ENCODE peak calls at places on chromosomes 16 and 17, in four cellular contexts. R, X, J and O are unnamed samples.

GRCh38 chr17:29706045-29706431 is 83.3 kb upstream of the CORO6 start:
- DNase-seq in R (no peak), X (no peak), J (no peak), O (no peak)

GRCh38 chr16:23508589-23509440 is 1.5 kb downstream of the GGA2 start:
- DNase-seq in R (peak; percentile 37), X (no peak), J (no peak), O (peak; percentile 38)

GRCh38 chr17:31475378-31476162 is 84.1 kb downstream of the RAB11FIP4 start:
- DNase-seq in R (no peak), X (no peak), J (no peak), O (no peak)

GRCh38 chr17:34665803-34666763 is 86.7 kb downstream of the TMEM132E start:
- DNase-seq in R (peak; percentile 56), X (no peak), J (no peak), O (peak; percentile 49)

GRCh38 chr17:83151442-83152220 is 72.2 kb downstream of the METRNL start:
- DNase-seq in R (no peak), X (no peak), J (no peak), O (no peak)

GRCh38 chr16:64153718-64154117 is 968.1 kb downstream of the CDH11 start:
- DNase-seq in R (no peak), X (no peak), J (no peak), O (no peak)

GRCh38 chr17:34769049-34769448 is 189.7 kb downstream of the TMEM132E start:
- DNase-seq in R (no peak), X (no peak), J (no peak), O (no peak)

GRCh38 chr17:82050152-82050760 is 1.4 kb downstream of the RFNG start:
- DNase-seq in R (no peak), X (no peak), J (no peak), O (no peak)

GRCh38 chr16:68229431-68230175 is 6.3 kb downstream of the ESRP2 start:
- DNase-seq in R (peak; percentile 61), X (no peak), J (peak; percentile 58), O (peak; percentile 64)

GRCh38 chr16:86665319-86665675 is 86.9 kb downstream of the FOXL1 start:
- DNase-seq in R (no peak), X (no peak), J (no peak), O (no peak)

GRCh38 chr17:77696151-77696719 is 262.3 kb upstream of the TNRC6C start:
- DNase-seq in R (peak; percentile 38), X (no peak), J (no peak), O (no peak)

GRCh38 chr17:57135748-57136342 is 50.8 kb downstream of the AKAP1 start:
- DNase-seq in R (no peak), X (no peak), J (no peak), O (peak; percentile 41)

GRCh38 chr17:11608396-11608795 is 10.1 kb downstream of the DNAH9 start:
- DNase-seq in R (no peak), X (no peak), J (no peak), O (no peak)

GRCh38 chr17:69331746-69332145 is 4.8 kb upstream of the ABCA5 start:
- DNase-seq in R (no peak), X (no peak), J (no peak), O (no peak)

GRCh38 chr17:4944554-4945175 is 3.7 kb downstream of the PFN1 start:
- DNase-seq in R (no peak), X (no peak), J (no peak), O (no peak)

GRCh38 chr16:79598341-79599181 is 2.0 kb downstream of the MAF start:
- DNase-seq in R (peak; percentile 60), X (no peak), J (peak; percentile 31), O (peak; percentile 28)

GRCh38 chr17:45221081-45221996 is at the start of gene FMNL1:
- DNase-seq in R (peak; percentile 65), X (no peak), J (no peak), O (peak; percentile 87)

DNA sequence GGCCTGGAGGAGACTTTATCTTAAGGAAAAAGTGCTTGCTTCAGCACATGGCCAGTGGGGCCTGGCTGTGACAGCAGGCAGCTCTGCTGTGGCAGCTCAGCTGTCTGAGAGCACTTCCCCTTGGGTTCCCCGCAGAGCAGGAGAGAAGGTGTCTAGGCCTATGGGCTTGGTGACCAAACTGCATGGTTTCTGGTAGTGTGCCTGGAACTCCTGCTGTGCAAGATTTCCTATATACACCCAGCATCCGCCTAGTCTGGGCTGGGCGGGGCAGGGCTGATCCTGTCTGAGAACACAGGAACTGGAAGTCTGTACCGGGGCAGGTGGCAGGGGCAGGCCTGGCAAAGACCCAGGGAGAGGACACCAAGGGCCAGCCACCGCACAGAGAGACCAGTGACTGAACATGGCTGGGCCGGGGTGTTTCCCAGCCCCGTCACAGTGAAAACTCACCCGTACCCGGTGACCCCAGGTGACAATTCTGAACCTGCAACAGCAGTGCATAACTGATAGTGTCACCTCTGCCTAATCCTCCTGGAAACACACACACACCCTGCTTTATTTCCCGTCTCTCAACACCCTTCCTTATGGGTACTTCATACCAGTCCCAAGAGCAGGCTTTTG is 39.3 kb downstream of the CHD9 start:
- DNase-seq in R (no peak), X (no peak), J (peak; percentile 41), O (peak; percentile 97)
- TF ChIP-seq MAX in R (no peak), X (peak; percentile 34), J (peak; percentile 43), O (peak; percentile 87)

GRCh38 chr17:73342057-73342522 is 30.3 kb upstream of the CDC42EP4 start:
- DNase-seq in R (peak; percentile 75), X (no peak), J (peak; percentile 93), O (peak; percentile 76)

GRCh38 chr17:73341350-73342056 is 29.7 kb upstream of the CDC42EP4 start:
- DNase-seq in R (no peak), X (no peak), J (no peak), O (no peak)

GRCh38 chr17:73343168-73343634 is 31.4 kb upstream of the CDC42EP4 start:
- DNase-seq in R (peak; percentile 78), X (no peak), J (no peak), O (no peak)

GRCh38 chr17:73343739-73344454 is 32.1 kb upstream of the CDC42EP4 start:
- DNase-seq in R (no peak), X (no peak), J (no peak), O (no peak)

GRCh38 chr17:73342549-73343167 is 30.9 kb upstream of the CDC42EP4 start:
- DNase-seq in R (peak; percentile 30), X (no peak), J (peak; percentile 64), O (peak; percentile 48)
- TF ChIP-seq CTCF in R (no peak), X (no peak), J (peak; percentile 11), O (peak; percentile 4)

DNA sequence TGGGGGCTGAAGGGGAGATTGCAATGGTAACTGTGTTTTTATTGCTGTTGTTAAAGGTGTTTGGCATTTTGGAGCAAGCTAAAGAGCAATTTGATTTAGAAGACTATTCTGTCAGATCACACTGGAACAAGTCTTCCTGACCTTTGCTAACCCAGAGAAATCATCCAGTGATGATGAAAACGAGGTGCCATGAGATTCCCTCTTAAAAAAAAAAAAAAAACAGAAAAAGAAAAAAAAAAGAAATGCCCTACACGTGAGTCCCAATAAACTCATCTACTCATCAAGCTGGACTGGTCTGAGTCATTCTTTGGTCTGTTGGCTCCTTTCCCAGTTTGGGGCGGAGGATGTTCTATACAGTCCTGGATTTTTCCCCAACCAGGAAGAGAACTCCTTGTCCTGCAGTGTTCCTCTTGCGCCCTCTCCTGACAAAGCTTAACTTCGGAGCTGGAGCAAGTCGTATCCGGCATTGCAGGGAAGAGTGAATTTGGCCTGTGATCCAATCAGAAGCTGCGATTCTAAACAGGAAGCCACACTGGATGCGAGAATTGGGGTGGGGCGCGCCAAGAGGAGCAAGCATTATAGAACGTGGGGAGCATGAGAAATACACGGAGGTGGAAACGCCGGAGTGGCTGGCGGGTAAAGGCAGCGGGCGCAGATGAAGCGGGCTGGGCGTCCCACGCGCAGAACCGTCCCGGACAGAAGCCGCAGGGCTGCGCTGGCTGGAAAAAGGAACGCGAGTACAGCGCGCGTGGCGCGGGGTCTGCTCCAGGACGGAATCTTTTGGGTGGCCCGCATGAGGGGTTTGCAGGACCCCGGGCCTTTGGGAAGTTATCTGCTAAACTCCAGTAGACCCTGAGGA is 22.4 kb upstream of the CRYM start:
- DNase-seq in R (peak; percentile 86), X (peak; percentile 100), J (peak; percentile 96), O (peak; percentile 96)
- TF ChIP-seq MAX in R (no peak), X (peak; percentile 80), J (peak; percentile 56), O (peak; percentile 58)

GRCh38 chr17:10420811-10421210 is 939 bp downstream of the MYH8 start:
- DNase-seq in R (no peak), X (no peak), J (no peak), O (no peak)
- TF ChIP-seq CTCF in R (no peak), X (no peak), J (no peak), O (no peak)

GRCh38 chr16:3953728-3954410 is 73.4 kb upstream of the CREBBP start:
- DNase-seq in R (no peak), X (no peak), J (no peak), O (no peak)
- TF ChIP-seq MAX in R (no peak), X (no peak), J (no peak), O (no peak)

GRCh38 chr17:53628011-53628410 is 194.7 kb upstream of the KIF2B start:
- DNase-seq in R (no peak), X (no peak), J (no peak), O (no peak)

GRCh38 chr17:53631486-53631885 is 191.2 kb upstream of the KIF2B start:
- DNase-seq in R (no peak), X (no peak), J (no peak), O (no peak)

GRCh38 chr17:53630115-53630514 is 192.6 kb upstream of the KIF2B start:
- DNase-seq in R (no peak), X (no peak), J (no peak), O (no peak)

GRCh38 chr17:53629188-53629587 is 193.5 kb upstream of the KIF2B start:
- DNase-seq in R (no peak), X (no peak), J (no peak), O (no peak)

GRCh38 chr17:53630638-53631037 is 192.1 kb upstream of the KIF2B start:
- DNase-seq in R (no peak), X (no peak), J (no peak), O (no peak)
- TF ChIP-seq CTCF in R (no peak), X (no peak), J (no peak), O (no peak)

GRCh38 chr17:80104956-80105375 is 3.6 kb downstream of the GAA start:
- DNase-seq in R (no peak), X (no peak), J (no peak), O (no peak)

GRCh38 chr17:80103061-80103481 is 1.7 kb downstream of the GAA start:
- DNase-seq in R (no peak), X (no peak), J (no peak), O (no peak)

GRCh38 chr17:80103686-80104085 is 2.3 kb downstream of the GAA start:
- DNase-seq in R (no peak), X (no peak), J (no peak), O (no peak)

GRCh38 chr17:80105762-80106161 is 4.4 kb downstream of the GAA start:
- DNase-seq in R (no peak), X (no peak), J (no peak), O (no peak)

GRCh38 chr17:80104321-80104955 is 3.1 kb downstream of the GAA start:
- DNase-seq in R (no peak), X (no peak), J (no peak), O (no peak)
- TF ChIP-seq MAX in R (no peak), X (no peak), J (no peak), O (no peak)